ENCODE peak calls at places on chromosomes 13 and 19, in seven cellular contexts. M is HEK293T; V is A549; E is endothelial cell; R is Right ventricle myocardium superior; H is activated CD8-positive, alpha-beta memory T cell treated with anti-CD3 and anti-CD28 coated beads for 1 hour; B is iPS-NIHi11. D is an unnamed sample.

GRCh38 chr19:45364696-45365095 is 5.7 kb downstream of the ERCC2 start:
- DNase-seq in H (no peak), M (no peak), E (no peak), V (no peak), B (peak; percentile 6), R (no peak), D (no peak)

GRCh38 chr13:110421696-110422395 is 114.8 kb downstream of the COL4A2 start:
- DNase-seq in M (no peak), R (no peak), B (no peak), E (no peak), V (no peak), H (no peak), D (no peak)

GRCh38 chr19:55439052-55439451 is 4.0 kb downstream of the SHISA7 start:
- DNase-seq in H (no peak), E (no peak), M (no peak), R (no peak), B (no peak), V (no peak), D (no peak)

GRCh38 chr13:90362718-90363117 is 984.8 kb upstream of the MIR17HG start:
- DNase-seq in E (no peak), V (peak; percentile 39), M (no peak), H (no peak), R (no peak), B (no peak), D (no peak)

GRCh38 chr13:24110011-24110410 is 50.5 kb upstream of the SPATA13 start:
- DNase-seq in R (no peak), M (no peak), B (no peak), V (no peak), E (no peak), H (no peak), D (no peak)

GRCh38 chr19:1252818-1253513 is 4.6 kb downstream of the MIDN start:
- DNase-seq in V (peak; percentile 91), M (no peak), E (no peak), R (peak; percentile 94), B (no peak), H (peak; percentile 60), D (peak; percentile 71)

GRCh38 chr13:67136157-67136556 is 94.0 kb downstream of the PCDH9 start:
- DNase-seq in M (peak; percentile 58), R (no peak), V (peak; percentile 49), E (no peak), H (no peak), B (no peak), D (no peak)

GRCh38 chr13:34201050-34201913 is 383.3 kb downstream of the RFC3 start:
- DNase-seq in V (peak; percentile 89), B (no peak), R (no peak), E (no peak), H (no peak), M (no peak), D (no peak)

GRCh38 chr19:18532208-18532890 is 10.5 kb upstream of the ELL start:
- DNase-seq in B (no peak), H (no peak), M (no peak), E (no peak), V (no peak), R (no peak), D (no peak)

GRCh38 chr13:40401911-40402776 is 264.3 kb downstream of the FOXO1 start:
- DNase-seq in R (peak; percentile 98), E (no peak), V (peak; percentile 89), H (no peak), M (peak; percentile 19), B (peak; percentile 49), D (no peak)

GRCh38 chr13:91516799-91517198 is 118.4 kb downstream of the GPC5 start:
- DNase-seq in R (no peak), M (no peak), B (no peak), E (no peak), V (no peak), H (no peak), D (no peak)

GRCh38 chr19:38944981-38945506 is 14.3 kb downstream of the MRPS12 start:
- DNase-seq in H (no peak), E (no peak), M (no peak), B (peak; percentile 40), R (no peak), V (peak; percentile 63), D (no peak)

GRCh38 chr19:42455621-42456081 is 12.9 kb upstream of the CXCL17 start:
- DNase-seq in V (peak; percentile 83), R (no peak), E (no peak), M (no peak), H (no peak), B (no peak), D (no peak)

GRCh38 chr13:32047088-32047487 is 15.5 kb downstream of the FRY start:
- DNase-seq in R (no peak), H (no peak), M (no peak), E (no peak), V (no peak), B (no peak), D (no peak)

GRCh38 chr13:30159446-30159839 is 147.9 kb downstream of the KATNAL1 start:
- DNase-seq in V (no peak), H (no peak), B (no peak), E (no peak), M (no peak), R (no peak), D (no peak)

GRCh38 chr13:50130686-50131051 is 115.4 kb downstream of the KCNRG start:
- DNase-seq in R (peak; percentile 55), B (no peak), H (no peak), M (no peak), V (peak; percentile 28), E (peak; percentile 45), D (no peak)

GRCh38 chr13:98910501-98910951 is 67.3 kb downstream of the DOCK9 start:
- DNase-seq in H (no peak), B (no peak), E (peak; percentile 34), V (peak; percentile 44), R (no peak), M (no peak), D (no peak)

GRCh38 chr19:24051516-24051915 is 35.5 kb upstream of the ZNF254 start:
- DNase-seq in R (no peak), M (no peak), H (no peak), V (no peak), B (no peak), E (no peak), D (no peak)

GRCh38 chr13:57673197-57673596 is 41.7 kb downstream of the PCDH17 start:
- DNase-seq in R (no peak), M (no peak), V (no peak), B (no peak), H (no peak), E (no peak), D (no peak)

GRCh38 chr13:101529419-101529818 is 76.9 kb downstream of the ITGBL1 start:
- DNase-seq in V (no peak), E (no peak), H (no peak), R (no peak), B (no peak), M (no peak), D (no peak)

GRCh38 chr13:89936256-89936655 is 1411.2 kb upstream of the MIR17HG start:
- DNase-seq in R (no peak), V (no peak), H (no peak), E (no peak), B (no peak), M (no peak), D (no peak)

GRCh38 chr13:108961542-108962125 is 332.2 kb downstream of the MYO16 start:
- DNase-seq in V (peak; percentile 54), E (no peak), H (no peak), B (peak; percentile 59), M (peak; percentile 17), R (no peak), D (no peak)

GRCh38 chr13:42148538-42148937 is 100.1 kb downstream of the DGKH start:
- DNase-seq in H (no peak), B (no peak), R (no peak), E (no peak), V (no peak), M (no peak), D (no peak)

GRCh38 chr19:6069268-6069771 is 41.0 kb downstream of the RFX2 start:
- DNase-seq in R (no peak), E (no peak), H (no peak), V (no peak), B (no peak), M (no peak), D (no peak)

GRCh38 chr19:55384576-55385235 is 614 bp upstream of the TMEM238 start:
- DNase-seq in M (no peak), R (no peak), V (no peak), E (no peak), B (no peak), H (no peak), D (no peak)

GRCh38 chr13:49810464-49810824 is 18.0 kb upstream of the KPNA3 start:
- DNase-seq in V (no peak), B (no peak), R (no peak), E (no peak), M (no peak), H (no peak), D (no peak)